ENCODE peak calls at places on chromosomes 5 and 9, in four cellular contexts. G is OCI-LY7, E is heart left ventricle, W is neuronal stem cell. T is an unnamed sample.
A peak's percentile ranks its signal among the peaks of the same experiment; 100 is the strongest.

GRCh38 chr9:5892456-5893133 is 1.9 kb downstream of the MLANA start:
- DNase-seq in G (no peak), E (no peak), W (no peak), T (no peak)

GRCh38 chr5:172958268-172959046 is 767 bp upstream of the RPL26L1 start:
- DNase-seq in G (peak; percentile 67), E (peak; percentile 71), W (peak; percentile 53), T (peak; percentile 60)

GRCh38 chr9:135487281-135488012 is 7.9 kb downstream of the PPP1R26 start:
- DNase-seq in G (no peak), E (no peak), W (no peak), T (no peak)

GRCh38 chr9:136693490-136694162 is 6.4 kb upstream of the AGPAT2 start:
- DNase-seq in G (no peak), E (peak; percentile 28), W (no peak), T (peak; percentile 52)

GRCh38 chr9:36572515-36573418 is at the start of gene MELK:
- DNase-seq in G (peak; percentile 90), E (peak; percentile 85), W (peak; percentile 82), T (peak; percentile 74)

GRCh38 chr9:98550206-98550820 is 158.4 kb downstream of the GABBR2 start:
- DNase-seq in G (no peak), E (no peak), W (no peak), T (no peak)

GRCh38 chr5:113283558-113283957 is 151.2 kb downstream of the TSSK1B start:
- DNase-seq in G (no peak), E (no peak), W (no peak), T (no peak)

GRCh38 chr5:91129748-91130147 is 253.4 kb downstream of the ARRDC3 start:
- DNase-seq in G (no peak), E (no peak), W (no peak), T (no peak)

GRCh38 chr9:14111670-14112069 is 202.3 kb downstream of the NFIB start:
- DNase-seq in G (no peak), E (no peak), W (no peak), T (no peak)

GRCh38 chr5:178740926-178741325 is 10.5 kb upstream of the ZNF354A start:
- DNase-seq in G (no peak), E (no peak), W (no peak), T (no peak)

GRCh38 chr9:89806371-89807100 is 201.7 kb downstream of the GADD45G start:
- DNase-seq in G (no peak), E (no peak), W (no peak), T (no peak)

GRCh38 chr5:8905021-8905420 is 640.9 kb downstream of the SEMA5A start:
- DNase-seq in G (no peak), E (no peak), W (no peak), T (no peak)

GRCh38 chr5:150036513-150036912 is 36.0 kb downstream of the HMGXB3 start:
- DNase-seq in G (no peak), E (peak; percentile 70), W (no peak), T (peak; percentile 93)

GRCh38 chr5:151319334-151319733 is 15.8 kb upstream of the SLC36A3 start:
- DNase-seq in G (peak; percentile 65), E (peak; percentile 62), W (no peak), T (peak; percentile 24)

GRCh38 chr9:36623280-36623679 is 50.6 kb downstream of the MELK start:
- DNase-seq in G (no peak), E (no peak), W (no peak), T (peak; percentile 12)

GRCh38 chr5:172606156-172606785 is 34.8 kb upstream of the NEURL1B start:
- DNase-seq in G (no peak), E (no peak), W (no peak), T (peak; percentile 70)

GRCh38 chr5:88117546-88117945 is 151.1 kb downstream of the TMEM161B start:
- DNase-seq in G (no peak), E (no peak), W (no peak), T (no peak)

GRCh38 chr5:14240366-14240765 is 97.2 kb downstream of the TRIO start:
- DNase-seq in G (no peak), E (no peak), W (no peak), T (no peak)

GRCh38 chr5:35161637-35162248 is 68.5 kb downstream of the PRLR start:
- DNase-seq in G (no peak), E (no peak), W (no peak), T (no peak)

GRCh38 chr9:111481885-111482636 is 2.1 kb downstream of the ECPAS start:
- DNase-seq in G (peak; percentile 10), E (no peak), W (peak; percentile 3), T (no peak)

GRCh38 chr9:127444283-127444920 is 6.8 kb downstream of the RPL12 start:
- DNase-seq in G (peak; percentile 17), E (no peak), W (no peak), T (no peak)

GRCh38 chr5:61416010-61416409 is 84.0 kb downstream of the ZSWIM6 start:
- DNase-seq in G (no peak), E (no peak), W (peak; percentile 49), T (no peak)

GRCh38 chr5:61414806-61415205 is 82.7 kb downstream of the ZSWIM6 start:
- DNase-seq in G (no peak), E (no peak), W (no peak), T (no peak)

GRCh38 chr5:61409568-61409967 is 77.5 kb downstream of the ZSWIM6 start:
- DNase-seq in G (no peak), E (no peak), W (no peak), T (no peak)

GRCh38 chr5:61408476-61409168 is 76.6 kb downstream of the ZSWIM6 start:
- DNase-seq in G (peak; percentile 69), E (peak; percentile 100), W (peak; percentile 91), T (peak; percentile 100)

GRCh38 chr5:61412344-61412743 is 80.3 kb downstream of the ZSWIM6 start:
- DNase-seq in G (no peak), E (no peak), W (no peak), T (no peak)
- H3K4me1 ChIP-seq in G (no peaks in the 10 kb centered on the region), E (peaks cover 20% of the 10 kb centered on the region), W (peaks cover 30% of the 10 kb centered on the region), T (peaks cover 43% of the 10 kb centered on the region)

DNA sequence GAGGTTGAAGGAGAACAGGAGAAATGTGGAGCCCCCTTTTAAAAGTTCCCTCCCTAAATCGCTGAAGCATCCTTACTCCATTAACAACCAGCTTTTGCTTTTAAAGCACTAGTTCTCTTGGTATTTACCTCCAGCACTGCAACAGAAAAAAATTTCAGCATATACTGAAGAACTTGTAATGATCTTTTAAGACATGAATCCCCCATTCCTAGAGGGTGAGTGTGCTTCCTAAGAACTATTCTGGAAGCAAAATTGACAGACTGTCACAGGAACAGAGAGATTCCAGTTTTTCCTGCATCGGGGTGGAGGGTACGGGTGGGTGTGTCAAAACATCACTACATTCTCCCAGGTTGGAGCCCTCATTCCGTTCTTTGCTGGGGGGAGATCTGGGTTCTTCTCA is 151.9 kb downstream of the EBF1 start:
- DNase-seq in G (no peak), E (no peak), W (no peak), T (no peak)
- H3K4me1 ChIP-seq in G (peaks cover 58% of the 10 kb centered on the region), E (peaks cover 8% of the 10 kb centered on the region), W (peaks cover 25% of the 10 kb centered on the region), T (peaks cover 5% of the 10 kb centered on the region)

GRCh38 chr5:142740474-142740873 is 29.7 kb upstream of the ARHGAP26 start:
- DNase-seq in G (no peak), E (no peak), W (no peak), T (no peak)
- H3K4me1 ChIP-seq in G (no peaks in the 10 kb centered on the region), E (peaks cover 37% of the 10 kb centered on the region), W (peaks cover 16% of the 10 kb centered on the region), T (no peaks in the 10 kb centered on the region)

DNA sequence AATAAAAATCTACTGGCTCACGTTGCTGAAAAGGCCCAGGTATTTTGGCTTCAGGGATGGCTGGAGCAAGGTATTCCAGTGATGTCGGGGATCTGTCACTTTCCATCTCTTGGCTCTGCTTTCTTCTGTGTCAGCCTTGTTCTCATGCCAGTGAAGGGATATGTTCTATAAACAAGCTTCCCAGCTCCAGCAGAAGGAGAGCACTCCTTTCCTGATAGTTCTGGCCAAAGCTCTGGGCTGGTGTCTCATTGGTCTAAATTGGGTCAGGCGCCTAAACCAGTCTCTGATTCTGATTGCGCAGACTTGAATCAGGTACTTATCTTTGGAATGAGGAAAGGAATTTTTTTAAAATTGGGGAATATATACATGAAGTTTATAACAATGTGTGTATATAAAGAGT is 5.1 kb downstream of the SNX30 start:
- DNase-seq in G (no peak), E (no peak), W (no peak), T (no peak)
- H3K4me1 ChIP-seq in G (peaks cover 23% of the 10 kb centered on the region), E (peaks cover 25% of the 10 kb centered on the region), W (no peaks in the 10 kb centered on the region), T (no peaks in the 10 kb centered on the region)

DNA sequence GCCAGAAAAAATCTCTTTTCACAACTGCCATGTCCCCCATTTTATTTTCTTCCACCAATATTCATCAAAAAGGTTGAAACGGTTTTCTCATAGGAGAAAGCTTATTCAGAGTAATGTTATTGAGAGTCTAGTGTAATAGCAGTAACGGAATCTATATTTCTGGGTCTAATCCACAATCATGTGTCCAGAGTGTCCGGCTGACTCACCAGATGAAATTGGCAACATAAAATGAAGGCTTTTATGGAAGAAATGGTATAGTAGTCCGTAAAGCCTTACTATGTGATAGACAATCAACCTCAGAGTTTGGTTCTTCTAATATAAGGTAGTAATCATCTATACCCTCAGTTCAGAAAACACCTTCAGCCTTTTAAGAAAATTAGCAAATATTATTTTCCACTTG is 389.6 kb downstream of the NR2F1-AS1 start:
- DNase-seq in G (no peak), E (no peak), W (no peak), T (no peak)
- H3K4me1 ChIP-seq in G (no peaks in the 10 kb centered on the region), E (no peaks in the 10 kb centered on the region), W (peaks cover 13% of the 10 kb centered on the region), T (no peaks in the 10 kb centered on the region)

GRCh38 chr5:19771174-19771835 is 216.7 kb downstream of the CDH18 start:
- DNase-seq in G (no peak), E (no peak), W (no peak), T (no peak)

DNA sequence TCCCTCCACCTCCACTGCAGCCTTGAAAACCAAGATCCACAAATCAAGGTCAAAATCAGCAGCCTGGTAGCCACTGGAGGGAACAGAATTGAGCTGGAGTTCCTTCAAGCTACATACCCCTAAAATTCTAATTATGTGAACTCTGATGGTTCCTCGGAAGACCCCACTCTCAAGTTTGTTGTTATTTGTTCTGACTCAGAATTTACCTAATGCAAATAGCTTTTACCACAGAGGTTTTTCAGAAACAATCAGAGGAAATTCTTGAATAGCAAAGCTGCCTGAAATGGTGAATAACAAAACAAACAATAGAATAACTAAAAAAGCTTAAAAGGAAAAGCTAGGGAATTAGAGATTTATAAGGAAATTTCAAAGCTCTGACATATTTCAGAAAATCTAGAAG is 220.0 kb downstream of the CDH18 start:
- DNase-seq in G (no peak), E (no peak), W (no peak), T (no peak)
- H3K4me1 ChIP-seq in G (no peaks in the 10 kb centered on the region), E (no peaks in the 10 kb centered on the region), W (no peaks in the 10 kb centered on the region), T (peaks cover 4% of the 10 kb centered on the region)